ENCODE peak calls at places on chromosomes 4 and X, in nine cellular contexts. S is HepG2, E is transverse colon, B is breast epithelium, W is endothelial cell of umbilical vein, N is sigmoid colon, A is HCT116, I is GM12891, Y is GM12878. O is an unnamed sample.

GRCh38 chrX:47900833-47901232 is 64.1 kb downstream of the ZNF81 start:
- DNase-seq in S (no peak), E (no peak), B (no peak), W (peak; percentile 0), N (no peak), A (no peak), I (no peak), Y (no peak), O (no peak)

GRCh38 chr4:26984896-26985295 is 124.3 kb downstream of the STIM2 start:
- DNase-seq in S (no peak), E (no peak), B (no peak), W (no peak), N (no peak), A (no peak), I (no peak), Y (no peak), O (no peak)

GRCh38 chr4:18847276-18847890 is 825.8 kb upstream of the LCORL start:
- DNase-seq in S (no peak), E (no peak), B (no peak), W (no peak), N (no peak), A (no peak), I (no peak), Y (no peak), O (no peak)

GRCh38 chrX:70168238-70169188 is 8.8 kb upstream of the DGAT2L6 start:
- DNase-seq in S (peak; percentile 25), E (no peak), B (no peak), W (peak; percentile 34), N (no peak), A (peak; percentile 3), I (no peak), Y (no peak), O (no peak)

GRCh38 chrX:77502951-77503525 is 55.8 kb downstream of the FGF16 start:
- DNase-seq in S (peak; percentile 20), E (no peak), B (no peak), W (no peak), N (no peak), A (no peak), I (no peak), Y (no peak), O (no peak)

GRCh38 chr4:2948895-2949781 is 14.1 kb downstream of the NOP14 start:
- DNase-seq in S (no peak), E (no peak), B (no peak), W (peak; percentile 19), N (peak; percentile 55), A (peak; percentile 22), I (no peak), Y (no peak), O (no peak)

GRCh38 chr4:26962720-26963119 is 102.1 kb downstream of the STIM2 start:
- DNase-seq in S (no peak), E (no peak), B (no peak), W (no peak), N (no peak), A (no peak), I (no peak), Y (no peak), O (no peak)

GRCh38 chrX:154595559-154595958 is 10.6 kb downstream of the CTAG1A start:
- DNase-seq in S (no peak), E (no peak), B (no peak), W (no peak), N (no peak), A (no peak), I (no peak), Y (no peak), O (no peak)

GRCh38 chr4:121714548-121714947 is 17.8 kb upstream of the ANXA5 start:
- DNase-seq in S (no peak), E (no peak), B (no peak), W (peak; percentile 50), N (no peak), A (no peak), I (no peak), Y (no peak), O (no peak)

GRCh38 chr4:77800483-77801259 is 18.5 kb downstream of the CNOT6L start:
- DNase-seq in S (no peak), E (no peak), B (no peak), W (peak; percentile 74), N (no peak), A (no peak), I (no peak), Y (no peak), O (no peak)

GRCh38 chr4:112377127-112377635 is 80.0 kb downstream of the ALPK1 start:
- DNase-seq in S (no peak), E (no peak), B (no peak), W (no peak), N (no peak), A (no peak), I (no peak), Y (no peak), O (no peak)

GRCh38 chr4:95061220-95061619 is 303.5 kb downstream of the BMPR1B start:
- DNase-seq in S (no peak), E (no peak), B (no peak), W (peak; percentile 56), N (no peak), A (no peak), I (no peak), Y (no peak), O (no peak)

GRCh38 chrX:9204560-9204959 is 170.6 kb upstream of the FAM9B start:
- DNase-seq in S (no peak), E (no peak), B (no peak), W (no peak), N (no peak), A (no peak), I (no peak), Y (no peak), O (no peak)

GRCh38 chrX:65674351-65674893 is 7.0 kb downstream of the MSN start:
- DNase-seq in S (no peak), E (no peak), B (no peak), W (peak; percentile 43), N (no peak), A (no peak), I (no peak), Y (no peak), O (no peak)

GRCh38 chr4:2503809-2504208 is 32.6 kb upstream of the FAM193A start:
- DNase-seq in S (no peak), E (no peak), B (no peak), W (no peak), N (no peak), A (no peak), I (no peak), Y (no peak), O (no peak)

GRCh38 chr4:5503295-5503694 is 205.1 kb downstream of the EVC2 start:
- DNase-seq in S (no peak), E (no peak), B (no peak), W (no peak), N (no peak), A (no peak), I (no peak), Y (no peak), O (no peak)
- TF ChIP-seq POLR2AphosphoS5 in S (no peak), E (no peak), B (no peak), W (no peak), N (no peak), A (no peak), I (no peak), Y (no peak), O (no peak)

GRCh38 chr4:45155081-45155777 is 428.9 kb upstream of the GNPDA2 start:
- DNase-seq in S (no peak), E (no peak), B (no peak), W (no peak), N (no peak), A (no peak), I (no peak), Y (no peak), O (no peak)

DNA sequence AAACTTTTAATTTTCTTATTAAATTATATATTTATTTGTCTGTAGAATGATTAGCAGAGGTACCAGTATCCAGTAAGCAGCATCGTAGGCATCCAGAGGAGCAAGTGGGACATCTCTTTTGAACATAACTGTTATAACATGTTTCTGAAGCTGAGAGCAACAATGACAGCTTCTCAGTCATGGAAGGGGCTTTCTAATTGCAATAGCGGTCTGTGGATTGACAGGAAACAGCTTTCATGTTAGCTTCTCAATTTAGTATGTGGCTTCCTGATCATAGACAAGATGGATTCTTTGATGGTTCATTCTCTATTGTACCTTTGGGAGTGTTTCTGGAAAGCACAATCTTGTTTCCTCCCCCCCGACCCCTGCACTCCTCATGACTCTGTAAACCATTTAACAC is 434.6 kb upstream of the GNPDA2 start:
- DNase-seq in S (no peak), E (no peak), B (no peak), W (no peak), N (no peak), A (no peak), I (no peak), Y (no peak), O (no peak)
- TF ChIP-seq POLR2AphosphoS5 in S (no peak), E (no peak), B (no peak), W (no peak), N (no peak), A (no peak), I (no peak), Y (no peak), O (no peak)

GRCh38 chr4:150069361-150069760 is 8.9 kb upstream of the DCLK2 start:
- DNase-seq in S (no peak), E (no peak), B (no peak), W (no peak), N (no peak), A (no peak), I (no peak), Y (no peak), O (no peak)

GRCh38 chr4:150074064-150074463 is 4.2 kb upstream of the DCLK2 start:
- DNase-seq in S (no peak), E (no peak), B (no peak), W (no peak), N (no peak), A (no peak), I (no peak), Y (no peak), O (no peak)

GRCh38 chr4:150070464-150071170 is 7.6 kb upstream of the DCLK2 start:
- DNase-seq in S (no peak), E (no peak), B (no peak), W (no peak), N (no peak), A (no peak), I (no peak), Y (no peak), O (no peak)

GRCh38 chr4:150072471-150072870 is 5.8 kb upstream of the DCLK2 start:
- DNase-seq in S (no peak), E (no peak), B (no peak), W (no peak), N (no peak), A (no peak), I (no peak), Y (no peak), O (no peak)

GRCh38 chr4:150072906-150073714 is 5.1 kb upstream of the DCLK2 start:
- DNase-seq in S (no peak), E (no peak), B (no peak), W (peak; percentile 34), N (no peak), A (no peak), I (no peak), Y (no peak), O (no peak)
- TF ChIP-seq POLR2AphosphoS5 in S (no peak), E (no peak), B (no peak), W (no peak), N (no peak), A (no peak), I (no peak), Y (no peak), O (no peak)

DNA sequence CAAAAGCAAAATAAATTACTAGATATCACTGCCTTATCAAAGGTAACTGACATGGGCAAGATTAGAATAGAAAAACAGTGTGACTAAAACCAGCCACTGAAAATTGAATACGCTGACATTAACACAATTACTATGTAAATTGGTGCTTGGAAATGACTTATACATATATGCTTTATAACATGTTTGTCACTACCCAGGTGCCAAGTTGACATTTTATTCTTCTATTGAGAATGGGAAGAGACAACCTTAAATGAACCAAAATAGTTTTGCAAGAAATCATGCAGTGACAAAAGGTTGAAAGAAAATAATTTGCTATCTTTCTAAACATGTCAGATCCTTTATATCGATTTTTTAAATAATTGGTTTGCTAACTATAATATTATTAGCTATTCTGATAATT is 510.1 kb downstream of the GALNTL6 start:
- DNase-seq in S (no peak), E (no peak), B (no peak), W (no peak), N (no peak), A (no peak), I (no peak), Y (no peak), O (no peak)
- TF ChIP-seq POLR2AphosphoS5 in S (no peak), E (no peak), B (no peak), W (no peak), N (no peak), A (no peak), I (no peak), Y (no peak), O (no peak)